ENCODE peak calls at places on chromosomes 11 and 22, in nine cellular contexts. G is choroid plexus epithelial cell, U is AG04450, V is left ventricle myocardium inferior, Z is transverse colon, F is brain microvascular endothelial cell, M is astrocyte of the cerebellum, X is fibroblast of mammary gland, S is coronary artery. E is an unnamed sample.

GRCh38 chr11:31060880-31061279 is 308.7 kb downstream of the DCDC1 start:
- DNase-seq in U (no peak), V (no peak), Z (no peak), X (peak), S (no peak), G (peak), F (no peak), M (no peak), E (peak)

GRCh38 chr22:17692841-17693240 is 54.3 kb downstream of the BCL2L13 start:
- DNase-seq in Z (no peak), G (no peak), F (no peak), S (no peak), M (no peak), X (no peak), V (no peak), U (no peak), E (no peak)

GRCh38 chr11:124762624-124763155 is 600 bp upstream of the ESAM start:
- DNase-seq in V (no peak), F (no peak), U (no peak), X (no peak), S (no peak), G (no peak), Z (peak), M (no peak), E (no peak)

GRCh38 chr11:34052608-34053160 is 1.2 kb downstream of the CAPRIN1 start:
- DNase-seq in S (no peak), V (peak), U (no peak), M (no peak), Z (peak), X (no peak), G (no peak), F (no peak), E (no peak)

GRCh38 chr11:2899080-2899783 is 13.7 kb upstream of the CDKN1C start:
- DNase-seq in U (no peak), Z (no peak), F (no peak), S (no peak), M (no peak), V (no peak), G (no peak), X (no peak), E (no peak)

GRCh38 chr22:23394525-23395326 is 185.4 kb downstream of the IGLL1 start:
- DNase-seq in G (no peak), M (no peak), U (no peak), F (no peak), Z (no peak), S (no peak), V (no peak), X (no peak), E (no peak)

GRCh38 chr11:27347949-27348879 is 14.8 kb downstream of the CCDC34 start:
- DNase-seq in M (no peak), U (no peak), V (no peak), Z (no peak), G (no peak), X (no peak), S (no peak), F (no peak), E (no peak)

GRCh38 chr11:129453293-129453721 is 77.7 kb downstream of the BARX2 start:
- DNase-seq in F (no peak), V (no peak), G (no peak), S (no peak), U (no peak), X (no peak), Z (no peak), M (no peak), E (no peak)

GRCh38 chr11:121047926-121048325 is 24.0 kb downstream of the TBCEL start:
- DNase-seq in G (no peak), Z (no peak), V (no peak), M (no peak), S (no peak), X (no peak), U (no peak), F (no peak), E (no peak)

GRCh38 chr11:2862950-2863618 is 22.5 kb downstream of the CDKN1C start:
- DNase-seq in M (no peak), F (no peak), Z (no peak), V (peak), U (no peak), X (no peak), G (no peak), S (no peak), E (no peak)

GRCh38 chr11:43316451-43316850 is 4.7 kb downstream of the API5 start:
- DNase-seq in X (no peak), M (peak), S (no peak), Z (no peak), G (peak), U (no peak), F (peak), V (no peak), E (peak)

GRCh38 chr11:126971305-126971704 is 29.3 kb downstream of the KIRREL3 start:
- DNase-seq in M (no peak), Z (no peak), U (no peak), S (no peak), F (no peak), G (no peak), V (no peak), X (no peak), E (no peak)

GRCh38 chr22:20033045-20033706 is 12.3 kb downstream of the TANGO2 start:
- DNase-seq in Z (no peak), U (no peak), V (peak), S (no peak), M (no peak), X (no peak), G (no peak), F (no peak), E (peak)

GRCh38 chr22:32722441-32722840 is 79.1 kb upstream of the TIMP3 start:
- DNase-seq in Z (no peak), V (no peak), M (no peak), G (no peak), F (no peak), X (no peak), U (no peak), S (no peak), E (no peak)

GRCh38 chr22:17971711-17972110 is 52.6 kb downstream of the MICAL3 start:
- DNase-seq in V (no peak), F (no peak), G (no peak), S (no peak), M (no peak), Z (no peak), X (no peak), U (no peak), E (no peak)

GRCh38 chr11:1520209-1520986 is 33.8 kb upstream of the MOB2 start:
- DNase-seq in S (no peak), V (no peak), Z (no peak), M (no peak), U (no peak), F (no peak), G (peak), X (no peak), E (no peak)

GRCh38 chr11:1520987-1521349 is 34.4 kb upstream of the MOB2 start:
- DNase-seq in S (no peak), X (no peak), M (no peak), U (no peak), V (peak), Z (no peak), F (no peak), G (peak), E (peak)

GRCh38 chr11:1523077-1523476 is 36.5 kb upstream of the MOB2 start:
- DNase-seq in Z (no peak), X (no peak), F (no peak), U (no peak), G (no peak), V (no peak), S (no peak), M (no peak), E (no peak)

GRCh38 chr11:1522081-1522424 is 35.5 kb upstream of the MOB2 start:
- DNase-seq in F (no peak), U (no peak), G (no peak), M (no peak), X (no peak), S (no peak), V (no peak), Z (no peak), E (no peak)

DNA sequence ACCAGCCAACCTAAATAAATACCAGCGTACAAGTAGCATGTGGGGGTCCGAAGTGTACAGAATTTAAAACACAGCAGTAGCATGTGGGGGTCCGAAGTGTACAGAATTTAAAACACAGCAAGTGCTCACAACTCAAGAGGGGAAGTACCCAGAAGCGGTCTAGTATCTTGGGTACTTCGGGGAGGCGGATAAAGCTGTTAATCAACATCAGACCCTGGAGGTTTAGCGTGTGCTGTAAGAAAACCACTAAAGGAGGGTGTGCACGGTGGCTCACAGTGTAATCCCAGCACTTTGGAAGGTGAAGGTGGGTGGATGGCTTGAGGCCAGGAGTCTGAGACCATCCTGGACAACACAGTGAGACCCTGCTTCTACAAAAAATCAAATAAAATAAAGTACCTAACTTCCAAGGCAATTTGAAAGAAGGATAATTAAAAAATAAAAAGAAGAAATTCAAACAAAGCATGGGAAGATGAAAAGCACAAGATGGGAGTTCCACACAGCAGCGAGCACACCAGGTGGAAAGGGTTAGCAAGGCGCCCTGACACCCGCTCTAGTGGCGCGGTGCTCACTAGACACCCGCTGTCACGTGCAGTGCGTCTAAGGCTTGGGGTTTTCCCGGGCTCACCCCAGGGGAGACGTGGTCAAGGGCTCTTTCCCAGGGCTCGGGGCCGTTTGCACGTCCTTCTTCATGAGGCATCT is 35.0 kb upstream of the MOB2 start:
- DNase-seq in U (no peak), V (no peak), Z (peak), X (no peak), S (no peak), M (no peak), G (no peak), F (no peak), E (no peak)
- TF ChIP-seq CTCF in U (no peak), V (no peak), Z (no peak), X (no peak), S (no peak), M (no peak), G (no peak), F (no peak), E (no peak)

GRCh38 chr11:7486731-7487130 is 1.4 kb downstream of the OLFML1 start:
- DNase-seq in Z (no peak), M (no peak), V (no peak), S (no peak), U (no peak), X (no peak), F (no peak), G (no peak), E (no peak)

GRCh38 chr11:7485136-7485853 is at the start of gene OLFML1:
- DNase-seq in M (no peak), Z (no peak), F (no peak), X (peak), V (peak), U (no peak), G (peak), S (no peak), E (peak)

GRCh38 chr11:7487360-7487759 is 2.1 kb downstream of the OLFML1 start:
- DNase-seq in M (no peak), V (no peak), Z (no peak), F (no peak), G (no peak), X (no peak), S (no peak), U (no peak), E (no peak)

GRCh38 chr11:7484645-7485044 is 661 bp upstream of the OLFML1 start:
- DNase-seq in U (no peak), G (peak), X (no peak), F (no peak), V (no peak), Z (no peak), M (no peak), S (no peak), E (no peak)

GRCh38 chr11:7485854-7486425 is 634 bp downstream of the OLFML1 start:
- DNase-seq in V (no peak), Z (no peak), X (no peak), M (no peak), F (no peak), U (no peak), G (no peak), S (no peak), E (no peak)
- H3K4me3 ChIP-seq in V (peak), Z (peak), X (peak), M (no peak), F (no peak), U (no peak), G (no peak), S (peak), E (peak)

DNA sequence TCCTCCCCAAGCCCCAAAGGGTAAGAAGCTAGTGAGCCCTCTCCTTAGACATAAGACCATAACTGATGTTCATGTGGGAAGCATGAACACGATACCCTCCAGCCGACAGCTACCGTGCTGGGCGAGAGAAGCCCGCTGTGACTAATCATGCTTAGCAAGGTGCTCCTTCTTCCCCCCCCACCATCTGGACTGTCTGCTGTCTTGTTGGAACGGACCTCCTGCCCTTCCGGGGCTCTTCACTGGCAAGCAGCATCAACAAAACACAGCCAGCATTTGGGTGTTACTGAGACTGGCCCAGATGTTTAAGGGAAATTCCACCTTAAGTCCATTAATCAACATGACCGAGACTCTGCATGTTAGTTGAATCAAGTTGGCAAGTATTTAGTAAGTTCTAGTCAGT is 200.6 kb downstream of the DBX1 start:
- DNase-seq in V (no peak), G (no peak), M (no peak), F (no peak), X (peak), Z (no peak), S (peak), U (no peak), E (no peak)
- TF ChIP-seq CTCF in V (no peak), G (no peak), M (no peak), F (no peak), X (no peak), Z (no peak), S (no peak), U (no peak), E (no peak)

GRCh38 chr11:41102471-41102870 is 357.0 kb downstream of the LRRC4C start:
- DNase-seq in U (no peak), V (no peak), G (no peak), M (no peak), X (no peak), F (no peak), S (no peak), Z (no peak), E (no peak)
- H3K4me3 ChIP-seq in U (no peak), V (no peak), G (no peak), M (no peak), X (no peak), F (no peak), S (no peak), Z (no peak), E (no peak)

GRCh38 chr11:73249304-73249703 is 22.8 kb upstream of the P2RY6 start:
- DNase-seq in G (peak), F (no peak), V (no peak), U (no peak), X (peak), Z (peak), M (peak), S (no peak), E (no peak)

GRCh38 chr11:73248526-73249185 is 23.5 kb upstream of the P2RY6 start:
- DNase-seq in X (no peak), F (no peak), U (no peak), S (no peak), V (no peak), G (no peak), Z (no peak), M (no peak), E (no peak)

GRCh38 chr11:73249858-73250773 is 22.0 kb upstream of the P2RY6 start:
- DNase-seq in V (no peak), G (no peak), X (no peak), S (no peak), M (no peak), Z (peak), F (no peak), U (no peak), E (peak)

GRCh38 chr11:73257342-73258103 is 14.6 kb upstream of the P2RY6 start:
- DNase-seq in V (no peak), M (peak), X (peak), S (peak), Z (no peak), G (peak), F (peak), U (peak), E (peak)

GRCh38 chr11:73252577-73253191 is 19.5 kb upstream of the P2RY6 start:
- DNase-seq in G (no peak), Z (no peak), M (no peak), S (peak), V (no peak), X (no peak), U (no peak), F (no peak), E (no peak)
- TF ChIP-seq CTCF in G (peak), Z (no peak), M (no peak), S (no peak), V (peak), X (no peak), U (no peak), F (peak), E (peak)

GRCh38 chr22:39351689-39352214 is 2.0 kb downstream of the SYNGR1 start:
- DNase-seq in Z (no peak), F (peak), X (peak), G (peak), M (peak), S (no peak), U (no peak), V (no peak), E (no peak)
- H3K4me3 ChIP-seq in Z (no peak), F (no peak), X (no peak), G (peak), M (peak), S (no peak), U (no peak), V (peak), E (no peak)

GRCh38 chr11:32430586-32431357 is 4.6 kb downstream of the WT1 start:
- DNase-seq in G (no peak), V (no peak), M (no peak), Z (no peak), S (no peak), U (no peak), X (no peak), F (no peak), E (peak)
- TF ChIP-seq CTCF in G (peak), V (peak), M (peak), Z (no peak), S (no peak), U (peak), X (peak), F (peak), E (peak)

DNA sequence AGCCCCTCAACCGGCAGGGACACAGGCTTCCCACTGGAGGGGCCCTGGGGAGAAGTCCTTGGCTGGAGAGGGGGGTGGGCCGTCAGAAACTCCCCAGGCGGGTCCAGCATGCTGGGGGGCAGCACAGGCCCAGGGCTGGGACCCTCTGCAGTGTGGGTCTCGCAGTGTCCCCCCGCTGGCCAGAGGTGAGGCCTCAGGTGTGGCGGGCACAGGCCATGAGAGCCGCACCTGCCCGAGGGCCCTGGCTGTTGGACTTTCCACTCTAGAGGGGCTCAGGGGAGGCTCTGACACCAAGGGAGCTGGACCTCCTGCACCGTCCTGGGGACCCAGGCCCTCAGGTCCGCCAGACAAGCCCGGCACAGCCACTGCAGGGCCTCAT is 10.7 kb upstream of the PIM3 start:
- DNase-seq in G (no peak), Z (no peak), V (no peak), F (no peak), X (no peak), M (no peak), S (no peak), U (no peak), E (no peak)
- H3K4me3 ChIP-seq in G (no peak), Z (no peak), V (no peak), F (no peak), X (no peak), M (no peak), S (no peak), U (no peak), E (no peak)